ENCODE peak calls at places on chromosomes 13 and 19, in seven cellular contexts. One of them, this sample, is unnamed.
A peak's percentile ranks its signal among the peaks of the same experiment; 100 is the strongest.

GRCh38 chr19:2236285-2237050 is at the start of the genes PLEKHJ1 and SF3A2:
- DNase-seq in IMR-90: peak; percentile 96
- DNase-seq in H1: peak; percentile 99
- DNase-seq in trophoblast cell: peak; percentile 99
- DNase-seq in mesendoderm: peak; percentile 99
- DNase-seq in mesenchymal stem cell: peak; percentile 98
- DNase-seq in neuronal stem cell: peak; percentile 98
- DNase-seq in this sample: peak; percentile 97

GRCh38 chr19:48913114-48913513 is 13.0 kb downstream of the NUCB1 start:
- DNase-seq in trophoblast cell: peak; percentile 76
- DNase-seq in neuronal stem cell: no peak
- DNase-seq in IMR-90: no peak
- DNase-seq in mesendoderm: peak; percentile 45
- DNase-seq in H1: no peak
- DNase-seq in mesenchymal stem cell: no peak
- DNase-seq in this sample: no peak

GRCh38 chr13:59043016-59043415 is 1120.7 kb downstream of the DIAPH3 start:
- DNase-seq in mesenchymal stem cell: no peak
- DNase-seq in mesendoderm: no peak
- DNase-seq in trophoblast cell: no peak
- DNase-seq in H1: no peak
- DNase-seq in IMR-90: no peak
- DNase-seq in neuronal stem cell: no peak
- DNase-seq in this sample: no peak

GRCh38 chr13:23205807-23206206 is 25.0 kb downstream of the SGCG start:
- DNase-seq in neuronal stem cell: no peak
- DNase-seq in H1: no peak
- DNase-seq in trophoblast cell: no peak
- DNase-seq in mesendoderm: no peak
- DNase-seq in mesenchymal stem cell: no peak
- DNase-seq in IMR-90: no peak
- DNase-seq in this sample: no peak

GRCh38 chr19:55467236-55468053 is 2.9 kb upstream of the C19orf85 start:
- DNase-seq in H1: peak; percentile 94
- DNase-seq in IMR-90: peak; percentile 65
- DNase-seq in trophoblast cell: peak; percentile 52
- DNase-seq in mesendoderm: peak; percentile 27
- DNase-seq in mesenchymal stem cell: peak; percentile 49
- DNase-seq in neuronal stem cell: no peak
- DNase-seq in this sample: peak; percentile 67

GRCh38 chr13:47076536-47076935 is 179.7 kb upstream of the HTR2A start:
- DNase-seq in neuronal stem cell: no peak
- DNase-seq in mesenchymal stem cell: no peak
- DNase-seq in mesendoderm: no peak
- DNase-seq in IMR-90: peak; percentile 13
- DNase-seq in H1: no peak
- DNase-seq in trophoblast cell: peak; percentile 9
- DNase-seq in this sample: no peak

GRCh38 chr13:38265135-38265497 is 84.5 kb upstream of the UFM1 start:
- DNase-seq in mesendoderm: no peak
- DNase-seq in H1: no peak
- DNase-seq in trophoblast cell: no peak
- DNase-seq in IMR-90: no peak
- DNase-seq in neuronal stem cell: no peak
- DNase-seq in mesenchymal stem cell: no peak
- DNase-seq in this sample: no peak

GRCh38 chr13:83730674-83731073 is 151.6 kb downstream of the SLITRK1 start:
- DNase-seq in IMR-90: no peak
- DNase-seq in neuronal stem cell: no peak
- DNase-seq in H1: no peak
- DNase-seq in mesendoderm: no peak
- DNase-seq in mesenchymal stem cell: no peak
- DNase-seq in trophoblast cell: no peak
- DNase-seq in this sample: no peak

GRCh38 chr13:83216521-83217245 is 665.6 kb downstream of the SLITRK1 start:
- DNase-seq in neuronal stem cell: no peak
- DNase-seq in mesenchymal stem cell: peak; percentile 10
- DNase-seq in trophoblast cell: no peak
- DNase-seq in IMR-90: peak; percentile 63
- DNase-seq in mesendoderm: no peak
- DNase-seq in H1: no peak
- DNase-seq in this sample: no peak

GRCh38 chr19:7682175-7682855 is 1.7 kb downstream of the TRAPPC5 start:
- DNase-seq in trophoblast cell: no peak
- DNase-seq in H1: no peak
- DNase-seq in neuronal stem cell: no peak
- DNase-seq in mesendoderm: no peak
- DNase-seq in mesenchymal stem cell: no peak
- DNase-seq in IMR-90: no peak
- DNase-seq in this sample: peak; percentile 72

GRCh38 chr19:46080561-46080960 is 39.8 kb upstream of the IGFL4 start:
- DNase-seq in trophoblast cell: no peak
- DNase-seq in mesenchymal stem cell: peak; percentile 87
- DNase-seq in neuronal stem cell: no peak
- DNase-seq in IMR-90: peak; percentile 92
- DNase-seq in mesendoderm: no peak
- DNase-seq in H1: no peak
- DNase-seq in this sample: no peak

GRCh38 chr13:113135281-113135760 is 12.7 kb downstream of the F10 start:
- DNase-seq in mesenchymal stem cell: no peak
- DNase-seq in neuronal stem cell: no peak
- DNase-seq in mesendoderm: no peak
- DNase-seq in trophoblast cell: no peak
- DNase-seq in H1: no peak
- DNase-seq in IMR-90: no peak
- DNase-seq in this sample: peak; percentile 6

GRCh38 chr19:42140125-42140754 is 8.0 kb upstream of the POU2F2 start:
- DNase-seq in IMR-90: peak; percentile 72
- DNase-seq in H1: peak; percentile 91
- DNase-seq in trophoblast cell: peak; percentile 79
- DNase-seq in mesenchymal stem cell: peak; percentile 75
- DNase-seq in mesendoderm: peak; percentile 88
- DNase-seq in neuronal stem cell: peak; percentile 80
- DNase-seq in this sample: peak; percentile 90

GRCh38 chr19:57558525-57558924 is 1.1 kb downstream of the ZNF550 start:
- DNase-seq in mesenchymal stem cell: peak; percentile 34
- DNase-seq in neuronal stem cell: no peak
- DNase-seq in mesendoderm: peak; percentile 51
- DNase-seq in trophoblast cell: no peak
- DNase-seq in H1: no peak
- DNase-seq in IMR-90: peak; percentile 35
- DNase-seq in this sample: no peak

GRCh38 chr19:3573162-3573857 is 566 bp downstream of the HMG20B start:
- DNase-seq in trophoblast cell: peak; percentile 46
- DNase-seq in neuronal stem cell: no peak
- DNase-seq in H1: peak; percentile 73
- DNase-seq in mesenchymal stem cell: no peak
- DNase-seq in mesendoderm: no peak
- DNase-seq in IMR-90: no peak
- DNase-seq in this sample: no peak

GRCh38 chr13:28163587-28163986 is 25.2 kb downstream of the PAN3 start:
- DNase-seq in H1: no peak
- DNase-seq in mesenchymal stem cell: no peak
- DNase-seq in trophoblast cell: no peak
- DNase-seq in mesendoderm: no peak
- DNase-seq in neuronal stem cell: no peak
- DNase-seq in IMR-90: no peak
- DNase-seq in this sample: no peak

GRCh38 chr13:114035186-114035582 is 61.3 kb upstream of the C13orf46 start:
- DNase-seq in mesenchymal stem cell: no peak
- DNase-seq in neuronal stem cell: no peak
- DNase-seq in mesendoderm: no peak
- DNase-seq in trophoblast cell: no peak
- DNase-seq in IMR-90: no peak
- DNase-seq in H1: no peak
- DNase-seq in this sample: no peak

GRCh38 chr19:53868091-53868891 is 608 bp downstream of the MYADM start:
- DNase-seq in H1: peak; percentile 71
- DNase-seq in mesenchymal stem cell: peak; percentile 76
- DNase-seq in mesendoderm: peak; percentile 88
- DNase-seq in neuronal stem cell: no peak
- DNase-seq in trophoblast cell: peak; percentile 58
- DNase-seq in IMR-90: peak; percentile 42
- DNase-seq in this sample: peak; percentile 66

GRCh38 chr13:79837741-79838450 is 356.9 kb downstream of the NDFIP2 start:
- DNase-seq in neuronal stem cell: no peak
- DNase-seq in IMR-90: peak; percentile 75
- DNase-seq in mesendoderm: peak; percentile 49
- DNase-seq in trophoblast cell: peak; percentile 88
- DNase-seq in H1: no peak
- DNase-seq in mesenchymal stem cell: peak; percentile 79
- DNase-seq in this sample: no peak

GRCh38 chr13:37127706-37128241 is 22.3 kb upstream of the CSNK1A1L start:
- DNase-seq in mesendoderm: no peak
- DNase-seq in mesenchymal stem cell: peak; percentile 62
- DNase-seq in neuronal stem cell: no peak
- DNase-seq in IMR-90: peak; percentile 94
- DNase-seq in trophoblast cell: no peak
- DNase-seq in H1: no peak
- DNase-seq in this sample: no peak

DNA sequence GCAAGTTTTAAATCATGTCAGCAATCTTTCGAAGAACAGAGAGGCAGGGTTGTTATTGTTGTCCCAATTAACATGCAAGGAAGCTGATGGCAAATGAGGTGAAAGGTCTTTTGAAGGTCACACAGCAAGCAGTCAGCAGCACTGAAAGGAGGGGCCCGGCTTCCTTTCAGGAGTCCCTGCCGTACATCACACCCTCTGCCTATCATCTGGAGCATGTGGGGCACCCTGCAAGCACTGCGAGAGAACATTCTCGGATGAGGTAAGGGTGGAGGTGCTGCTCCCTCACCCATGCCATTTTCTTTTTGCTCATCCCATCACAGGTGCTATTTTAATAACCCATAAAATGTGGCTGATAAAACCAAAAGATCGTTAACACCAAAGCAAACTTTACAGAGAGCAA is 111.2 kb downstream of the ENOX1 start:
- DNase-seq in H1: no peak
- DNase-seq in mesenchymal stem cell: no peak
- DNase-seq in IMR-90: no peak
- DNase-seq in neuronal stem cell: no peak
- DNase-seq in mesendoderm: no peak
- DNase-seq in trophoblast cell: no peak
- DNase-seq in this sample: no peak
- H4K8ac ChIP-seq in H1: no peak overlapping the region
- H4K8ac ChIP-seq in mesenchymal stem cell: no peak overlapping the region
- H4K8ac ChIP-seq in IMR-90: no peak overlapping the region
- H4K8ac ChIP-seq in neuronal stem cell: no peak overlapping the region
- H4K8ac ChIP-seq in mesendoderm: no peak overlapping the region
- H4K8ac ChIP-seq in trophoblast cell: no peak overlapping the region
- H4K8ac ChIP-seq in this sample: no peak overlapping the region

GRCh38 chr13:20057963-20058362 is 99.4 kb downstream of the ZMYM2 start:
- DNase-seq in H1: no peak
- DNase-seq in neuronal stem cell: no peak
- DNase-seq in mesenchymal stem cell: no peak
- DNase-seq in mesendoderm: no peak
- DNase-seq in trophoblast cell: no peak
- DNase-seq in IMR-90: no peak
- DNase-seq in this sample: no peak
- H3K4ac ChIP-seq in H1: no peak overlapping the region
- H3K4ac ChIP-seq in neuronal stem cell: no peak overlapping the region
- H3K4ac ChIP-seq in mesenchymal stem cell: no peak overlapping the region
- H3K4ac ChIP-seq in mesendoderm: no peak overlapping the region
- H3K4ac ChIP-seq in trophoblast cell: no peak overlapping the region
- H3K4ac ChIP-seq in IMR-90: no peak overlapping the region
- H3K4ac ChIP-seq in this sample: no peak overlapping the region

GRCh38 chr13:81577601-81578000 is 1236.7 kb upstream of the SPRY2 start:
- DNase-seq in H1: no peak
- DNase-seq in mesendoderm: no peak
- DNase-seq in neuronal stem cell: no peak
- DNase-seq in trophoblast cell: no peak
- DNase-seq in mesenchymal stem cell: peak; percentile 20
- DNase-seq in IMR-90: no peak
- DNase-seq in this sample: no peak
- H4K8ac ChIP-seq in H1: no peak overlapping the region
- H4K8ac ChIP-seq in mesendoderm: no peak overlapping the region
- H4K8ac ChIP-seq in neuronal stem cell: no peak overlapping the region
- H4K8ac ChIP-seq in trophoblast cell: no peak overlapping the region
- H4K8ac ChIP-seq in mesenchymal stem cell: no peak overlapping the region
- H4K8ac ChIP-seq in IMR-90: no peak overlapping the region
- H4K8ac ChIP-seq in this sample: no peak overlapping the region

GRCh38 chr19:11244846-11245589 is 5.6 kb downstream of the ANGPTL8 start:
- DNase-seq in IMR-90: no peak
- DNase-seq in mesenchymal stem cell: no peak
- DNase-seq in neuronal stem cell: no peak
- DNase-seq in trophoblast cell: no peak
- DNase-seq in H1: no peak
- DNase-seq in mesendoderm: no peak
- DNase-seq in this sample: no peak

GRCh38 chr19:11246941-11247340 is 7.5 kb downstream of the ANGPTL8 start:
- DNase-seq in trophoblast cell: no peak
- DNase-seq in mesenchymal stem cell: no peak
- DNase-seq in mesendoderm: no peak
- DNase-seq in IMR-90: no peak
- DNase-seq in neuronal stem cell: no peak
- DNase-seq in H1: no peak
- DNase-seq in this sample: no peak

GRCh38 chr19:11247391-11247790 is 8.0 kb downstream of the ANGPTL8 start:
- DNase-seq in neuronal stem cell: no peak
- DNase-seq in H1: no peak
- DNase-seq in IMR-90: no peak
- DNase-seq in mesendoderm: no peak
- DNase-seq in trophoblast cell: no peak
- DNase-seq in mesenchymal stem cell: no peak
- DNase-seq in this sample: no peak

GRCh38 chr19:11242864-11243797 is 3.7 kb downstream of the ANGPTL8 start:
- DNase-seq in IMR-90: peak; percentile 77
- DNase-seq in neuronal stem cell: peak; percentile 83
- DNase-seq in H1: peak; percentile 100
- DNase-seq in mesenchymal stem cell: peak; percentile 85
- DNase-seq in mesendoderm: peak; percentile 85
- DNase-seq in trophoblast cell: peak; percentile 76
- DNase-seq in this sample: peak; percentile 95

GRCh38 chr19:11243798-11244169 is 4.4 kb downstream of the ANGPTL8 start:
- DNase-seq in mesenchymal stem cell: no peak
- DNase-seq in mesendoderm: no peak
- DNase-seq in trophoblast cell: no peak
- DNase-seq in H1: no peak
- DNase-seq in IMR-90: no peak
- DNase-seq in neuronal stem cell: no peak
- DNase-seq in this sample: no peak
- H3K4ac ChIP-seq in mesenchymal stem cell: peak overlapping the region; percentile 51
- H3K4ac ChIP-seq in mesendoderm: no peak overlapping the region
- H3K4ac ChIP-seq in trophoblast cell: no peak overlapping the region
- H3K4ac ChIP-seq in H1: peak overlapping the region; percentile 38
- H3K4ac ChIP-seq in IMR-90: peak overlapping the region; percentile 52
- H3K4ac ChIP-seq in neuronal stem cell: no peak overlapping the region
- H3K4ac ChIP-seq in this sample: no peak overlapping the region

This sample was measured in H9.